ENCODE peak calls at places on chromosome 11, in five cellular contexts. One of them, this sample, is unnamed.

GRCh38 chr11:12625438-12626071 is 48.7 kb upstream of the TEAD1 start:
- DNase-seq in ovary: no peak
- DNase-seq in cardiac muscle cell: no peak
- DNase-seq in CD8-positive, alpha-beta T cell: no peak
- DNase-seq in PC-9: no peak
- DNase-seq in this sample: no peak

GRCh38 chr11:113168358-113168757 is 146.0 kb upstream of the TTC12 start:
- DNase-seq in ovary: no peak
- DNase-seq in cardiac muscle cell: no peak
- DNase-seq in CD8-positive, alpha-beta T cell: no peak
- DNase-seq in PC-9: no peak
- DNase-seq in this sample: no peak

GRCh38 chr11:102111787-102112653 is 1.8 kb downstream of the YAP1 start:
- DNase-seq in ovary: no peak
- DNase-seq in cardiac muscle cell: peak; percentile 49
- DNase-seq in CD8-positive, alpha-beta T cell: peak; percentile 18
- DNase-seq in PC-9: peak; percentile 51
- DNase-seq in this sample: no peak

GRCh38 chr11:124769804-124770774 is 8.0 kb upstream of the ESAM start:
- DNase-seq in ovary: no peak
- DNase-seq in cardiac muscle cell: no peak
- DNase-seq in CD8-positive, alpha-beta T cell: no peak
- DNase-seq in PC-9: peak; percentile 72
- DNase-seq in this sample: no peak

GRCh38 chr11:85540635-85541034 is 86.5 kb downstream of the DLG2 start:
- DNase-seq in ovary: peak; percentile 35
- DNase-seq in cardiac muscle cell: no peak
- DNase-seq in CD8-positive, alpha-beta T cell: no peak
- DNase-seq in PC-9: no peak
- DNase-seq in this sample: no peak

GRCh38 chr11:95279921-95280861 is 49.2 kb upstream of the SESN3 start:
- DNase-seq in ovary: no peak
- DNase-seq in cardiac muscle cell: no peak
- DNase-seq in CD8-positive, alpha-beta T cell: no peak
- DNase-seq in PC-9: no peak
- DNase-seq in this sample: no peak

GRCh38 chr11:3135491-3136440 is 29.3 kb downstream of the OSBPL5 start:
- DNase-seq in ovary: no peak
- DNase-seq in cardiac muscle cell: no peak
- DNase-seq in CD8-positive, alpha-beta T cell: no peak
- DNase-seq in PC-9: no peak
- DNase-seq in this sample: no peak

GRCh38 chr11:57340228-57340627 is 2.1 kb downstream of the P2RX3 start:
- DNase-seq in ovary: no peak
- DNase-seq in cardiac muscle cell: peak; percentile 72
- DNase-seq in CD8-positive, alpha-beta T cell: no peak
- DNase-seq in PC-9: no peak
- DNase-seq in this sample: no peak

GRCh38 chr11:108135845-108136599 is 14.7 kb downstream of the ACAT1 start:
- DNase-seq in ovary: no peak
- DNase-seq in cardiac muscle cell: no peak
- DNase-seq in CD8-positive, alpha-beta T cell: no peak
- DNase-seq in PC-9: no peak
- DNase-seq in this sample: no peak

GRCh38 chr11:86119062-86119461 is 50.2 kb upstream of the PICALM start:
- DNase-seq in ovary: no peak
- DNase-seq in cardiac muscle cell: no peak
- DNase-seq in CD8-positive, alpha-beta T cell: no peak
- DNase-seq in PC-9: no peak
- DNase-seq in this sample: no peak

GRCh38 chr11:86559311-86559945 is 113.0 kb downstream of the ME3 start:
- DNase-seq in ovary: peak; percentile 57
- DNase-seq in cardiac muscle cell: peak; percentile 2
- DNase-seq in CD8-positive, alpha-beta T cell: no peak
- DNase-seq in PC-9: no peak
- DNase-seq in this sample: no peak

GRCh38 chr11:113408206-113408605 is 20.6 kb downstream of the ANKK1 start:
- DNase-seq in ovary: no peak
- DNase-seq in cardiac muscle cell: no peak
- DNase-seq in CD8-positive, alpha-beta T cell: no peak
- DNase-seq in PC-9: no peak
- DNase-seq in this sample: no peak

GRCh38 chr11:46001427-46002049 is 79.1 kb downstream of the LARGE2 start:
- DNase-seq in ovary: no peak
- DNase-seq in cardiac muscle cell: no peak
- DNase-seq in CD8-positive, alpha-beta T cell: no peak
- DNase-seq in PC-9: no peak
- DNase-seq in this sample: no peak

GRCh38 chr11:107770546-107770945 is 58.7 kb upstream of the SLN start:
- DNase-seq in ovary: no peak
- DNase-seq in cardiac muscle cell: no peak
- DNase-seq in CD8-positive, alpha-beta T cell: no peak
- DNase-seq in PC-9: peak; percentile 23
- DNase-seq in this sample: no peak

GRCh38 chr11:68139395-68139794 is 18.2 kb upstream of the CHKA start:
- DNase-seq in ovary: no peak
- DNase-seq in cardiac muscle cell: no peak
- DNase-seq in CD8-positive, alpha-beta T cell: no peak
- DNase-seq in PC-9: no peak
- DNase-seq in this sample: no peak
- H3K4me1 ChIP-seq in ovary: no peaks in the 10 kb centered on the region
- H3K4me1 ChIP-seq in cardiac muscle cell: peaks cover 14% of the 10 kb centered on the region
- H3K4me1 ChIP-seq in CD8-positive, alpha-beta T cell: peaks cover 16% of the 10 kb centered on the region
- H3K4me1 ChIP-seq in PC-9: peaks cover 10% of the 10 kb centered on the region
- H3K4me1 ChIP-seq in this sample: no peaks in the 10 kb centered on the region

GRCh38 chr11:62816567-62816966 is 11.3 kb upstream of the NXF1 start:
- DNase-seq in ovary: no peak
- DNase-seq in cardiac muscle cell: no peak
- DNase-seq in CD8-positive, alpha-beta T cell: no peak
- DNase-seq in PC-9: no peak
- DNase-seq in this sample: no peak
- H3K4me3 ChIP-seq in ovary: no peak overlapping the region
- H3K4me3 ChIP-seq in cardiac muscle cell: no peak overlapping the region
- H3K4me3 ChIP-seq in CD8-positive, alpha-beta T cell: no peak overlapping the region
- H3K4me3 ChIP-seq in PC-9: no peak overlapping the region
- H3K4me3 ChIP-seq in this sample: no peak overlapping the region

DNA sequence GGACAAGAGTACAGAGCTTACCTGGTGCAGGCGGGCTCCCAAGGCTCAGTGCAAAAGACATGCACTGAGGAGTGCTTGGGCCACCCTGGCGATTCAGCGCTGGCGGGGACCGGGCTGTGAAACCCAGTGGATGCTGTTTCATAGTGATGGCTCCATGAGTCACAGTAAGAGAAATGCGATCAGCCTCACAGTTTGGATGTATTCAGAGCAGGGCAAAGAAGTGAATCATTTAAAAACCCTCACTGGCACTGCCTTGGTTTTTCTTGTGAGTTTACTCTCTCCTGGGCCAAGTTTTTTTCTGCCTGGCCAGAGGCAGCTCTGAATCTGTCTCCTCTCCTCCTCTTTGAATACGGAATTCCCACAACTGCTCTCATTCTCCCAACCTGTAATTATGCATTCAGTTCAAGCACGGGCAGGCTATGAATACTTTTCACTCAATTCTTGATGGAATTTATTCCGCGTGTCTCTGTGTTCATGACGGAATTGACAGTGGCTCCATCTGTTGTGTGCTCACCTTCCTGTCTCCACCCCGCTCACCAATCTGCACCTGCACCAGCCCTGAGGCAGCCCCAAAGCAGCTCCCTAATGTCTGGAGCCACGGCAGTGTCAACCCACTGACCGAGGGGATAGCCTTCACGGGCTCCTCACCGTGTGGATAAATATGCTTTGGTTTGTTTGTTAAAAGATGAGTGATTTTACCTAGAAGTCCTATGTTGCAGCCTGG is 14.9 kb downstream of the ADAMTS8 start:
- DNase-seq in ovary: no peak
- DNase-seq in cardiac muscle cell: no peak
- DNase-seq in CD8-positive, alpha-beta T cell: no peak
- DNase-seq in PC-9: no peak
- DNase-seq in this sample: no peak
- H3K27me3 ChIP-seq in ovary: no peaks in the 10 kb centered on the region
- H3K27me3 ChIP-seq in cardiac muscle cell: peaks cover 7% of the 10 kb centered on the region
- H3K27me3 ChIP-seq in CD8-positive, alpha-beta T cell: no peaks in the 10 kb centered on the region
- H3K27me3 ChIP-seq in PC-9: peaks cover 21% of the 10 kb centered on the region
- H3K27me3 ChIP-seq in this sample: no peaks in the 10 kb centered on the region

GRCh38 chr11:65392186-65392829 is 5.9 kb downstream of the FRMD8 start:
- DNase-seq in ovary: no peak
- DNase-seq in cardiac muscle cell: no peak
- DNase-seq in CD8-positive, alpha-beta T cell: no peak
- DNase-seq in PC-9: no peak
- DNase-seq in this sample: no peak
- H3K4me1 ChIP-seq in ovary: peaks cover 2% of the 10 kb centered on the region
- H3K4me1 ChIP-seq in cardiac muscle cell: no peaks in the 10 kb centered on the region
- H3K4me1 ChIP-seq in CD8-positive, alpha-beta T cell: peaks cover 29% of the 10 kb centered on the region
- H3K4me1 ChIP-seq in PC-9: peaks cover 6% of the 10 kb centered on the region
- H3K4me1 ChIP-seq in this sample: peaks cover 15% of the 10 kb centered on the region

GRCh38 chr11:78902771-78903507 is 328.3 kb upstream of the NARS2 start:
- DNase-seq in ovary: no peak
- DNase-seq in cardiac muscle cell: no peak
- DNase-seq in CD8-positive, alpha-beta T cell: no peak
- DNase-seq in PC-9: no peak
- DNase-seq in this sample: no peak
- H3K4me3 ChIP-seq in ovary: no peak overlapping the region
- H3K4me3 ChIP-seq in cardiac muscle cell: no peak overlapping the region
- H3K4me3 ChIP-seq in CD8-positive, alpha-beta T cell: no peak overlapping the region
- H3K4me3 ChIP-seq in PC-9: no peak overlapping the region
- H3K4me3 ChIP-seq in this sample: no peak overlapping the region

DNA sequence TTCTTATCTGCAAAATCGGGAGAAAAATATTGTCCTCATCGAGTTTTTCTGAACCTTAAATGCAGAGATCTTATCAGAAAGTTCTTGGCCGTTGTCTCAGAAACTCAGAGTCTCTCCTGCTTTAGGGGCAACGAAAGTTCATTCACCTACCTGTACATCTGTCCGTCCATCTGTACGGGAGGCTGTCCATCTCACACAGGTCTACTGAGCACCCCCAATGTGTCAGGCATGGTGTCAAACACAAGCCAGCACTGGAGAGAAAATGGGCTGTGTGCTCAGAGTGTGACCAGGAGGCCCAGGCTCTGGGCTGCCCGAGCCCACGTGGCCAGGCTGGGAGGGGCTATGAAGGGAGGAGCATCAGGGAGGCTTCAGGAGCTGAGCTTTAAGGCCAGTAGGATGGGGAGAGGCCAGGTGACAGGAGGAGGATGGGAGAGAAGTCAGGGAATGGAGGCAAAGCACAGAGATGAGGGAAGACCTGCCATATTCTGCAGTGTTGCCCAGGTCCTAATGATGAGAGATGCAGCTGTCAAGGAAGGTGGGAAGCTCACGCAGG is 62.4 kb upstream of the MYEOV start:
- DNase-seq in ovary: no peak
- DNase-seq in cardiac muscle cell: no peak
- DNase-seq in CD8-positive, alpha-beta T cell: no peak
- DNase-seq in PC-9: no peak
- DNase-seq in this sample: no peak
- H3K27me3 ChIP-seq in ovary: no peaks in the 10 kb centered on the region
- H3K27me3 ChIP-seq in cardiac muscle cell: peaks cover under 1% of the 10 kb centered on the region
- H3K27me3 ChIP-seq in CD8-positive, alpha-beta T cell: peaks cover 6% of the 10 kb centered on the region
- H3K27me3 ChIP-seq in PC-9: no peaks in the 10 kb centered on the region
- H3K27me3 ChIP-seq in this sample: no peaks in the 10 kb centered on the region

GRCh38 chr11:8803973-8804372 is 107.0 kb upstream of the AKIP1 start:
- DNase-seq in ovary: no peak
- DNase-seq in cardiac muscle cell: peak; percentile 14
- DNase-seq in CD8-positive, alpha-beta T cell: no peak
- DNase-seq in PC-9: no peak
- DNase-seq in this sample: no peak
- H3K4me1 ChIP-seq in ovary: peaks cover 39% of the 10 kb centered on the region
- H3K4me1 ChIP-seq in cardiac muscle cell: peaks cover 37% of the 10 kb centered on the region
- H3K4me1 ChIP-seq in CD8-positive, alpha-beta T cell: no peaks in the 10 kb centered on the region
- H3K4me1 ChIP-seq in PC-9: no peaks in the 10 kb centered on the region
- H3K4me1 ChIP-seq in this sample: no peaks in the 10 kb centered on the region

GRCh38 chr11:69707156-69707555 is 3.3 kb upstream of the FGF19 start:
- DNase-seq in ovary: no peak
- DNase-seq in cardiac muscle cell: no peak
- DNase-seq in CD8-positive, alpha-beta T cell: no peak
- DNase-seq in PC-9: no peak
- DNase-seq in this sample: no peak
- H3K4me3 ChIP-seq in ovary: no peak overlapping the region
- H3K4me3 ChIP-seq in cardiac muscle cell: no peak overlapping the region
- H3K4me3 ChIP-seq in CD8-positive, alpha-beta T cell: no peak overlapping the region
- H3K4me3 ChIP-seq in PC-9: no peak overlapping the region
- H3K4me3 ChIP-seq in this sample: no peak overlapping the region

GRCh38 chr11:34448223-34448994 is 9.7 kb downstream of the CAT start:
- DNase-seq in ovary: no peak
- DNase-seq in cardiac muscle cell: no peak
- DNase-seq in CD8-positive, alpha-beta T cell: no peak
- DNase-seq in PC-9: no peak
- DNase-seq in this sample: no peak
- H3K27me3 ChIP-seq in ovary: no peaks in the 10 kb centered on the region
- H3K27me3 ChIP-seq in cardiac muscle cell: no peaks in the 10 kb centered on the region
- H3K27me3 ChIP-seq in CD8-positive, alpha-beta T cell: no peaks in the 10 kb centered on the region
- H3K27me3 ChIP-seq in PC-9: no peaks in the 10 kb centered on the region
- H3K27me3 ChIP-seq in this sample: no peaks in the 10 kb centered on the region